ENCODE peak calls at places on chromosomes 5 and 9, in nine cellular contexts. R, X, K, G, M, L, D, V and O are unnamed samples. For H3K36me3, the result is how much of the 10 kb centered on the place peaks cover.

GRCh38 chr9:32986971-32987370 is 14.5 kb downstream of the APTX start:
- DNase-seq in R (no peak), X (no peak), K (no peak), G (no peak), M (no peak), L (no peak), D (no peak), V (no peak), O (no peak)

GRCh38 chr9:134182554-134183219 is 18.3 kb upstream of the RNU6ATAC start:
- DNase-seq in R (no peak), X (no peak), K (peak), G (no peak), M (no peak), L (no peak), D (peak), V (no peak), O (no peak)

GRCh38 chr9:4298255-4299005 is 1.4 kb downstream of the GLIS3 start:
- DNase-seq in R (peak), X (no peak), K (no peak), G (peak), M (no peak), L (peak), D (peak), V (peak), O (no peak)

GRCh38 chr9:124674651-124675050 is 96.5 kb downstream of the NR6A1 start:
- DNase-seq in R (no peak), X (no peak), K (no peak), G (no peak), M (no peak), L (no peak), D (no peak), V (no peak), O (no peak)

GRCh38 chr5:16048132-16048531 is 131.5 kb downstream of the MARCHF11 start:
- DNase-seq in R (no peak), X (no peak), K (no peak), G (no peak), M (no peak), L (no peak), D (no peak), V (no peak), O (no peak)

GRCh38 chr5:100901851-100902341 is 1.2 kb downstream of the ST8SIA4 start:
- DNase-seq in R (peak), X (peak), K (peak), G (peak), M (no peak), L (peak), D (peak), V (peak), O (no peak)

GRCh38 chr5:89936576-89936975 is 473.0 kb downstream of the CETN3 start:
- DNase-seq in R (no peak), X (no peak), K (no peak), G (no peak), M (no peak), L (no peak), D (no peak), V (no peak), O (no peak)

GRCh38 chr9:35727676-35728040 is 4.3 kb downstream of the TLN1 start:
- DNase-seq in R (no peak), X (no peak), K (no peak), G (no peak), M (no peak), L (no peak), D (no peak), V (no peak), O (no peak)

GRCh38 chr5:167710444-167711025 is 580.9 kb upstream of the WWC1 start:
- DNase-seq in R (no peak), X (no peak), K (no peak), G (no peak), M (no peak), L (no peak), D (no peak), V (no peak), O (no peak)

GRCh38 chr9:101268426-101268825 is 116.4 kb downstream of the BAAT start:
- DNase-seq in R (no peak), X (no peak), K (no peak), G (no peak), M (no peak), L (no peak), D (no peak), V (no peak), O (no peak)

GRCh38 chr5:92777421-92777820 is 803.6 kb downstream of the NR2F1-AS1 start:
- DNase-seq in R (no peak), X (no peak), K (no peak), G (peak), M (no peak), L (no peak), D (no peak), V (no peak), O (no peak)

GRCh38 chr5:109916481-109917153 is 226.9 kb downstream of the MAN2A1 start:
- DNase-seq in R (no peak), X (no peak), K (no peak), G (no peak), M (no peak), L (no peak), D (no peak), V (no peak), O (peak)

GRCh38 chr9:80775515-80775914 is 913.8 kb downstream of the TLE1 start:
- DNase-seq in R (no peak), X (no peak), K (no peak), G (no peak), M (no peak), L (no peak), D (no peak), V (no peak), O (no peak)

GRCh38 chr9:69895659-69896058 is 75.0 kb downstream of the CFAP95 start:
- DNase-seq in R (no peak), X (no peak), K (no peak), G (no peak), M (no peak), L (no peak), D (no peak), V (no peak), O (no peak)

GRCh38 chr5:89012361-89012760 is 129.4 kb upstream of the MEF2C start:
- DNase-seq in R (no peak), X (no peak), K (no peak), G (peak), M (no peak), L (no peak), D (no peak), V (no peak), O (no peak)

GRCh38 chr9:5518937-5519319 is 8.6 kb downstream of the PDCD1LG2 start:
- DNase-seq in R (no peak), X (no peak), K (no peak), G (no peak), M (no peak), L (no peak), D (no peak), V (no peak), O (no peak)

GRCh38 chr9:76404401-76404800 is 10.2 kb upstream of the RFK start:
- DNase-seq in R (no peak), X (no peak), K (no peak), G (no peak), M (no peak), L (no peak), D (no peak), V (no peak), O (no peak)

GRCh38 chr9:100167176-100167575 is 68.1 kb downstream of the INVS start:
- DNase-seq in R (no peak), X (no peak), K (no peak), G (no peak), M (no peak), L (no peak), D (no peak), V (no peak), O (no peak)

GRCh38 chr9:124471761-124472160 is 21.5 kb downstream of the ADGRD2 start:
- DNase-seq in R (no peak), X (no peak), K (no peak), G (no peak), M (no peak), L (no peak), D (no peak), V (no peak), O (no peak)

GRCh38 chr5:128927644-128928043 is 37.6 kb upstream of the SLC27A6 start:
- DNase-seq in R (no peak), X (no peak), K (no peak), G (no peak), M (no peak), L (no peak), D (no peak), V (no peak), O (no peak)

GRCh38 chr5:124783794-124784193 is 37.4 kb upstream of the ZNF608 start:
- DNase-seq in R (no peak), X (no peak), K (no peak), G (no peak), M (no peak), L (no peak), D (no peak), V (no peak), O (no peak)

GRCh38 chr5:176863041-176863764 is 35.9 kb downstream of the HK3 start:
- DNase-seq in R (no peak), X (no peak), K (no peak), G (no peak), M (no peak), L (no peak), D (no peak), V (no peak), O (no peak)

GRCh38 chr5:157603333-157604190 is 28.0 kb upstream of the ADAM19 start:
- DNase-seq in R (no peak), X (no peak), K (no peak), G (no peak), M (peak), L (no peak), D (no peak), V (no peak), O (no peak)

GRCh38 chr9:126545116-126545515 is 68.6 kb upstream of the LMX1B start:
- DNase-seq in R (peak), X (no peak), K (peak), G (no peak), M (no peak), L (no peak), D (peak), V (no peak), O (no peak)

GRCh38 chr9:35481347-35481975 is 8.4 kb upstream of the RUSC2 start:
- DNase-seq in R (no peak), X (no peak), K (no peak), G (peak), M (peak), L (peak), D (peak), V (peak), O (no peak)

GRCh38 chr5:33558489-33558888 is 117.7 kb downstream of the TARS1 start:
- DNase-seq in R (no peak), X (no peak), K (no peak), G (no peak), M (no peak), L (no peak), D (no peak), V (no peak), O (no peak)

GRCh38 chr9:113715086-113715485 is 161.0 kb upstream of the ZNF618 start:
- DNase-seq in R (no peak), X (peak), K (no peak), G (no peak), M (no peak), L (no peak), D (no peak), V (no peak), O (no peak)

GRCh38 chr9:119688547-119688946 is 319.3 kb upstream of the BRINP1 start:
- DNase-seq in R (no peak), X (no peak), K (no peak), G (no peak), M (no peak), L (no peak), D (no peak), V (no peak), O (no peak)

GRCh38 chr9:20854444-20854843 is 170.4 kb downstream of the FOCAD start:
- DNase-seq in R (no peak), X (no peak), K (no peak), G (no peak), M (no peak), L (no peak), D (no peak), V (no peak), O (no peak)

GRCh38 chr5:97167435-97167834 is 15.6 kb downstream of the RIOK2 start:
- DNase-seq in R (no peak), X (no peak), K (no peak), G (no peak), M (no peak), L (no peak), D (no peak), V (no peak), O (no peak)

GRCh38 chr9:90107021-90107771 is 502.4 kb downstream of the GADD45G start:
- DNase-seq in R (no peak), X (no peak), K (no peak), G (no peak), M (no peak), L (peak), D (peak), V (peak), O (no peak)

GRCh38 chr5:75466317-75466716 is 45.1 kb downstream of the CERT1 start:
- DNase-seq in R (no peak), X (no peak), K (no peak), G (no peak), M (no peak), L (no peak), D (no peak), V (no peak), O (no peak)

DNA sequence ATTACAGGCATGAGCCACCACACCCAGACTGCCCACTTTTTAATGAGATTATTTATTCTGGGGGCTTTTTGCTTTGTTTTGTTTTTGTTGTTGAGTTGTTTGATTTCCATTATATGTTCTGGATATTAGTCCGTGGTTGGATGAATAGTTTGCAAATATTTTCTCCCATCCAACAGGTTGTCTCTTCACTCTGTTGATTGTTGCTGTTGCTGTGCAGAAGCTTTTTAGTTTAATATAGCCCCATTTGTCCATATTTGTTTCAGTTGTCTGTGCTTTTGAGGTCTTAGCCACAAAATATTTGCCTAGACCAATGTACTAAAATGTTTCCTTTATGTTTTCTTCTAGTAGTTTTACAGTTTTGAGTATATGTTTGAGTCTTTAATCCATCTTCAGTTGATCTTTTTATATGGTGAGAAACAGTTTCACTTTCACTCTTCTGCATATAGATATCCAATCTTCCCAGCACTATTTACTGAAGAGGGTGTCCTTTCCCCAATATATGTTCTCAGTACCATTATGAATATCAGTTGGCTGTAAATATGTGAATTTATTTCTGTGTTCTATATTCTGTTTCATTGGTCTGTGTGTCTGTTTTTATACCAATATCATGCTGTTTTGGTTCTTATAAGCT is 30.2 kb upstream of the TBCA start:
- DNase-seq in R (no peak), X (no peak), K (no peak), G (no peak), M (no peak), L (no peak), D (no peak), V (no peak), O (no peak)
- H3K27ac ChIP-seq in R (no peak), X (no peak), K (no peak), G (no peak), M (no peak), L (no peak), D (no peak), V (no peak), O (no peak)

GRCh38 chr5:2291146-2291840 is 408.6 kb upstream of the IRX4 start:
- DNase-seq in R (no peak), X (no peak), K (no peak), G (no peak), M (no peak), L (no peak), D (peak), V (no peak), O (no peak)
- TF ChIP-seq POLR2AphosphoS5 in R (no peak), X (no peak), K (no peak), G (no peak), M (no peak), L (no peak), D (no peak), V (no peak), O (no peak)

GRCh38 chr5:72937517-72938061 is 18.3 kb upstream of the FCHO2 start:
- DNase-seq in R (no peak), X (no peak), K (no peak), G (no peak), M (no peak), L (no peak), D (no peak), V (no peak), O (no peak)
- H3K36me3 ChIP-seq in R (under half), X (under half), K (under half), G (under half), M (under half), L (under half), D (under half), V (under half), O (under half)

DNA sequence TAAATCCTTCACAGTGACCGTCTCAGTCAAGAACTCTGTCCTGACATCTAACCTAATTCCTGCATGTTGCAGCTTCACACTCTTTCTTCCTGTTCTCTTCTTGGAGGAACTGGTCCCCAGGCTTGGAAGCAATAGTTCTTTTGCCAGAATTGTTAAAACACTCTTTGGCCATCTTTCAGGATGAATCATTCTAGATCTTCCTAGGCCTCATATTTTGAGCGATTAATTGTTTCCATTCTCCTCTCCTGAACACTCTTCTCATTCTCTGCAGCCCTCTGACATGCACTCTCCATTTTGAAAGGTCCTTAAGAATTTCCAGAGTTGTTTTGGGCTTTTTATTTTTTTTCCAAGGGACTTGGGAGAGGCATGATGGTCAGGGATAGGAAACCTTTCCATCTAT is 85.8 kb downstream of the FAM114A2 start:
- DNase-seq in R (no peak), X (no peak), K (no peak), G (no peak), M (no peak), L (no peak), D (no peak), V (no peak), O (peak)
- H3K27ac ChIP-seq in R (no peak), X (no peak), K (no peak), G (no peak), M (no peak), L (no peak), D (no peak), V (no peak), O (no peak)

GRCh38 chr9:114804504-114804903 is 1.3 kb downstream of the TNFSF15 start:
- DNase-seq in R (no peak), X (no peak), K (no peak), G (no peak), M (peak), L (peak), D (no peak), V (peak), O (no peak)
- TF ChIP-seq POLR2AphosphoS5 in R (no peak), X (no peak), K (no peak), G (no peak), M (no peak), L (peak), D (no peak), V (peak), O (no peak)

GRCh38 chr5:134568761-134569725 is 43.6 kb downstream of the JADE2 start:
- DNase-seq in R (peak), X (no peak), K (peak), G (no peak), M (no peak), L (peak), D (peak), V (peak), O (no peak)
- H3K36me3 ChIP-seq in R (half or more), X (half or more), K (half or more), G (under half), M (under half), L (under half), D (under half), V (half or more), O (half or more)

DNA sequence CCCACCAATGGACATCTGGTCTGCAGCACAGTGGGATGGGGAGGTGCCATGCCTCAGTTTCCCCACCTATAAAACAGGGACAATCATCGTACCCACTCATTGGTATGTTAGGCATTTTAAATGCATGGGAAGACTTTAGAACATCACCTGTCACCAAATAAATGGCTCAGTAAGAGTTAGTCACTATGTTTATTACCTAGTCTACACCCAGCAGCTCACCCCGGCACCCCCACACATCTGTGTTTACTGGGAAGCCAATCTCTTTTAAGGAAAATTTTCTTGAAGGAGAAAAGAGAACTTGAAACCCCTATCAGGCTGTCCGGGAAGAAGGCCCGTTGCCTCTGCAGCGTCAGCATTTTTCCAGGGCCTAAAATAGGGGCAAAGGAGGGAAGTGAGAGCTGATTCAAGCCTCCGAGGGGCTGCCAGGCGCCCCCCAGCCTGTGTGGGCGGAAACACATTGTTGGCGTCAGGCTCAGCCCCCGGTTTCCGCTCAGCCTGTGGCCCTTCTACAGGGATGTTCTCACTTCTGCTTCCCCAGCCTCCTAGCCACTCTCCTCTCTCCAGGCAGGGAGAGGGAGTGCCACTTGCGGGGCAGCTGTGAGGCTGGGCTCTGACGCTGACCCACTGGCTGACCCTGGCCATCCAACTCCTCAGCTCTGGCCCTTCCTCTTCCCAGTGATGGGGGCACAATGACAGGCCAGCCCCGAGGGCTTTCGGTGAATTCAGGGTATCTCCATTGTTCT is 4.6 kb downstream of the CSF1R start:
- DNase-seq in R (no peak), X (peak), K (peak), G (peak), M (no peak), L (peak), D (peak), V (peak), O (peak)
- H3K27ac ChIP-seq in R (no peak), X (no peak), K (no peak), G (no peak), M (no peak), L (no peak), D (no peak), V (no peak), O (no peak)